ENCODE peak calls at places on chromosomes 12 and 14, in nine cellular contexts. V is OCI-LY7, C is GM23338, G is PC-3, L is hepatocyte, E is neural progenitor cell, Z is GM23248, K is HCT116, N is SK-N-SH. T is an unnamed sample. For H4K20me1, the result is how much of the 10 kb centered on the place peaks cover.

GRCh38 chr12:109744026-109744425 is 30.4 kb downstream of the FAM222A start:
- DNase-seq in V (no peak), C (no peak), G (no peak), L (no peak), E (no peak), Z (no peak), K (no peak), N (peak), T (no peak)

GRCh38 chr14:70755655-70756054 is 53.7 kb downstream of the MAP3K9 start:
- DNase-seq in V (no peak), C (no peak), G (peak), L (no peak), E (no peak), Z (no peak), K (no peak), N (no peak), T (no peak)

GRCh38 chr14:51006781-51007211 is 62.5 kb upstream of the PYGL start:
- DNase-seq in V (no peak), C (no peak), G (peak), L (no peak), E (no peak), Z (peak), K (no peak), N (peak), T (no peak)

GRCh38 chr12:15863258-15863835 is 18.8 kb upstream of the STRAP start:
- DNase-seq in V (no peak), C (peak), G (no peak), L (no peak), E (peak), Z (peak), K (no peak), N (no peak), T (no peak)

GRCh38 chr12:67193705-67194104 is 75.5 kb upstream of the CAND1 start:
- DNase-seq in V (peak), C (peak), G (peak), L (peak), E (peak), Z (peak), K (no peak), N (no peak), T (peak)

GRCh38 chr14:102645746-102646440 is 53.4 kb downstream of the RCOR1 start:
- DNase-seq in V (peak), C (no peak), G (no peak), L (no peak), E (no peak), Z (peak), K (no peak), N (no peak), T (no peak)

GRCh38 chr12:53078425-53079225 is 565 bp downstream of the SPRYD3 start:
- DNase-seq in V (peak), C (peak), G (peak), L (no peak), E (no peak), Z (peak), K (no peak), N (no peak), T (peak)

GRCh38 chr12:29425722-29426121 is 44.8 kb upstream of the ERGIC2 start:
- DNase-seq in V (no peak), C (no peak), G (peak), L (no peak), E (no peak), Z (no peak), K (no peak), N (no peak), T (no peak)

GRCh38 chr12:128707488-128707887 is 116.3 kb downstream of the SLC15A4 start:
- DNase-seq in V (no peak), C (peak), G (no peak), L (no peak), E (no peak), Z (no peak), K (no peak), N (no peak), T (no peak)

GRCh38 chr14:33848706-33849454 is 102.0 kb downstream of the EGLN3 start:
- DNase-seq in V (peak), C (peak), G (peak), L (peak), E (peak), Z (peak), K (peak), N (peak), T (no peak)
- H2AFZ ChIP-seq in V (no peak), C (no peak), G (no peak), L (no peak), E (peak), Z (no peak), K (no peak), N (no peak), T (no peak)

GRCh38 chr12:27535318-27535717 is 11.3 kb downstream of the PPFIBP1 start:
- DNase-seq in V (peak), C (no peak), G (no peak), L (no peak), E (no peak), Z (no peak), K (no peak), N (no peak), T (no peak)

GRCh38 chr12:27531916-27532315 is 7.9 kb downstream of the PPFIBP1 start:
- DNase-seq in V (no peak), C (no peak), G (no peak), L (no peak), E (no peak), Z (peak), K (no peak), N (no peak), T (no peak)

GRCh38 chr12:27534765-27535161 is 10.8 kb downstream of the PPFIBP1 start:
- DNase-seq in V (no peak), C (no peak), G (no peak), L (no peak), E (no peak), Z (no peak), K (no peak), N (no peak), T (no peak)

GRCh38 chr12:27537855-27538675 is 14.1 kb downstream of the PPFIBP1 start:
- DNase-seq in V (peak), C (no peak), G (no peak), L (no peak), E (no peak), Z (peak), K (no peak), N (no peak), T (no peak)

GRCh38 chr12:27534060-27534764 is 10.2 kb downstream of the PPFIBP1 start:
- DNase-seq in V (peak), C (no peak), G (no peak), L (no peak), E (no peak), Z (no peak), K (no peak), N (no peak), T (no peak)
- H4K20me1 ChIP-seq in V (under half), C (under half), G (under half), L (under half), E (under half), Z (under half), K (under half), N (half or more), T (under half)

GRCh38 chr12:112892821-112893220 is 13.9 kb upstream of the OAS1 start:
- DNase-seq in V (no peak), C (no peak), G (no peak), L (no peak), E (no peak), Z (no peak), K (no peak), N (no peak), T (no peak)

GRCh38 chr12:112891093-112892024 is 15.4 kb upstream of the OAS1 start:
- DNase-seq in V (no peak), C (no peak), G (no peak), L (no peak), E (no peak), Z (no peak), K (no peak), N (peak), T (no peak)

GRCh38 chr12:112881602-112882001 is 25.2 kb upstream of the OAS1 start:
- DNase-seq in V (no peak), C (no peak), G (no peak), L (no peak), E (no peak), Z (no peak), K (no peak), N (no peak), T (no peak)

GRCh38 chr12:112885204-112885603 is 21.6 kb upstream of the OAS1 start:
- DNase-seq in V (no peak), C (no peak), G (no peak), L (no peak), E (no peak), Z (no peak), K (no peak), N (no peak), T (no peak)

DNA sequence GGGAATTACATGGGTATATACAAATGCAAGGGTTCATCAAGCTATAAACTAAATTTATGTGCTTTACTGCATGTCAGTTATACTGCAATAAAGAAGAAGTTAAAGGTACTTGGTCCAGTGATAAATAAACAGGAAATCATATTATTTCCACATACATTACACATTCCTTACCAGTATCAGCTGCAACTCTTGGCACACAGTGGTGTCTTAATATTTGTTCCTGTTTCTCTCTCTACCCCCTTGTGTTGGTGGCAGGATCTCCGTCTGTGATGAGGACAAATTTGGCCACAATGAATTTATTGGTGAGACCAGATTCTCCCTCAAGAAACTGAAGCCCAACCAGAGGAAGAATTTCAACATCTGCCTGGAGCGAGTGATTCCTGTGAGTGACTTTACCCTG is 19.2 kb upstream of the OAS1 start:
- DNase-seq in V (no peak), C (no peak), G (no peak), L (no peak), E (no peak), Z (no peak), K (no peak), N (no peak), T (no peak)
- TF ChIP-seq EZH2phosphoT487 in V (no peak), C (no peak), G (no peak), L (no peak), E (no peak), Z (no peak), K (no peak), N (no peak), T (no peak)

GRCh38 chr12:98127854-98128253 is 387.5 kb upstream of the TMPO start:
- DNase-seq in V (no peak), C (no peak), G (no peak), L (no peak), E (no peak), Z (no peak), K (no peak), N (no peak), T (no peak)

GRCh38 chr12:98126637-98127335 is 388.6 kb upstream of the TMPO start:
- DNase-seq in V (no peak), C (no peak), G (no peak), L (peak), E (no peak), Z (no peak), K (no peak), N (no peak), T (no peak)

GRCh38 chr12:98123186-98123585 is 392.2 kb upstream of the TMPO start:
- DNase-seq in V (no peak), C (no peak), G (no peak), L (peak), E (no peak), Z (no peak), K (no peak), N (no peak), T (no peak)

DNA sequence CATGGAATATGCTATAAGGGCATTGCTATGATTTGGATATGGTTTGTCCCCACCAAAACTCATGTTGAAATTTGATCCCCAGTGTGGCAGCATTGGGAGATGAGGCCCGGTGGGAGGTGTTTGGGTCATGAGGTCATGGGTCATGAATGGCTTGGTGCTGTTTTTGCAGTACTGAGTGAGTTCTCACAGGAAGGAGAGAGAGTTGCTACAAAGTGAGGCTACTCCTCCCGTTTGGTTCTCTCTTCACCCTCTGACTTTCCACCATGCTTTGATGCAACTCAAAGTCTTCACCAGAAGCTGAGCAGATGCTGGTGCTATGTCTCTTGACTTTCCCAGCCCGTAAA is 388.1 kb upstream of the TMPO start:
- DNase-seq in V (no peak), C (no peak), G (no peak), L (no peak), E (no peak), Z (no peak), K (no peak), N (no peak), T (no peak)
- H2AFZ ChIP-seq in V (peak), C (no peak), G (no peak), L (no peak), E (no peak), Z (no peak), K (no peak), N (no peak), T (no peak)

DNA sequence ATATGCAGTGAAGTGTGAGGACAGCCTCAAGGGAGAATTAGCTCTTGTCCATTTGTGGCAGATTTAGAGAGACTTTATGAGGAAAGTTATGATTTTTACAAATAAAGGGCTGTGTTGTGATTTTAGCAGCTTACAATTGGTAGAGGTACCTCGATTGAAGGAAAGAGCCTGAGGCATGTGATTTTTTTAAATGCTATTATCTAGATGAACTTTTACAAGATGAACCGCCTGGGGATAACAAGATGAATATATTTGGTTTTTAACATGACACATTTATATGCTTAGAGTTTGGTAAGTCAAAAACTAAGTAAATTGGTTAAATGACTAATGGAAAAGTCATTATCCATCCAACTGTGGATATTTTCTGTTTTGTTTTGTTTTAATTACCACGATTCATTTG is 52.6 kb downstream of the AEBP2 start:
- DNase-seq in V (no peak), C (no peak), G (peak), L (no peak), E (no peak), Z (peak), K (no peak), N (no peak), T (no peak)
- H4K20me1 ChIP-seq in V (under half), C (under half), G (under half), L (under half), E (under half), Z (under half), K (under half), N (under half), T (under half)

GRCh38 chr14:63470877-63471565 is 72.2 kb downstream of the PPP2R5E start:
- DNase-seq in V (no peak), C (no peak), G (peak), L (peak), E (no peak), Z (peak), K (peak), N (no peak), T (peak)
- TF ChIP-seq EZH2phosphoT487 in V (no peak), C (no peak), G (no peak), L (no peak), E (no peak), Z (no peak), K (no peak), N (no peak), T (no peak)

GRCh38 chr12:26869908-26870459 is 37.0 kb upstream of the ITPR2 start:
- DNase-seq in V (no peak), C (peak), G (no peak), L (no peak), E (no peak), Z (no peak), K (no peak), N (no peak), T (peak)

GRCh38 chr12:26871985-26872384 is 39.0 kb upstream of the ITPR2 start:
- DNase-seq in V (no peak), C (no peak), G (no peak), L (no peak), E (no peak), Z (no peak), K (no peak), N (no peak), T (no peak)

GRCh38 chr12:26868505-26869494 is 35.8 kb upstream of the ITPR2 start:
- DNase-seq in V (no peak), C (no peak), G (no peak), L (no peak), E (no peak), Z (no peak), K (no peak), N (no peak), T (no peak)

GRCh38 chr12:26872623-26873022 is 39.6 kb upstream of the ITPR2 start:
- DNase-seq in V (no peak), C (no peak), G (no peak), L (no peak), E (no peak), Z (no peak), K (no peak), N (no peak), T (no peak)

DNA sequence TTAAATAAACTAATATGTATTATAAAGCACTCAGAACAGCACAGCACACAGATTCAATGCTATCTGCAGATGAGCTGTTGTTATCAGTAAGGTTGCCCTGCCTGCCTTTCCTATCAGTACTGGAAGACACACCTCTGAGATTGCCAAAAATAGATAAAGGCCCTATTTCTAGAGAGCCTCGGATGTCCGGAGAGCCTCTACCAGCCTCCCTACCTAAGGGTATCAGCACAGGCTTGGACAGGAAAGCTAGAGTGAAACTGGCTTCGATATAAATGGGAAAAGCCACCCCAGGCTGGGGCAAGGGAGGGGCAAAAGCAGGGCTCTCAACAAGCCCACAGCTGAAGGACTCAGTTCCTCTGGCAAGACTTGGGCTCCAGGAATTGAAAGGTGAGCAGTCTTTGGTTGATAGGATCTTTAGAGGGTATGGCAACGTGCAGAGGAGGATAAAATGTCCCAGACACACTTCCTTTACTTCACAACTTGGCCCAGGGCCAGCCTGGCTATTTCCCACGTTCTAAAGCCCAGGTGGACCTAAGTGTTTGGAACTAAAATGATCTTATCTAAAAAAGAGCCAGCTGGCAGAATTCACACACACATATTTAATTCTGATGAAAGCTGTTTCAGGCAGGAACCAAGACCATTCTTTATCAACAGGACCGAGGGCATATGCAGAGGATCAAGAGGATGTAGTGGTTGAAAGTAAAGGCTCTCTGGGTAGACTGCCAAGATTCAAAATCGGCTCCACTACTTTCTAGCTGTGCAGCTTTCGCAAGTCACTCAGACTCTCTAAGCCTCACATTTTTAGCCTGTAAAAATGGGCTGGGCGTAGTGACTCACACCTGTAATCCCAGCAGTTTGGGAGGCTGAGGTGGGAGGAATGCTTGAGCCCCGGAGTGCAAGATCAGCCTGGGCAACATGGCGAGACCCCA is 37.8 kb upstream of the ITPR2 start:
- DNase-seq in V (no peak), C (no peak), G (peak), L (peak), E (no peak), Z (peak), K (peak), N (peak), T (peak)
- H2AFZ ChIP-seq in V (peak), C (peak), G (peak), L (no peak), E (no peak), Z (no peak), K (peak), N (no peak), T (peak)

T was measured in MM.1S.